ENCODE peak calls at places on chromosomes 1 and 21, in seven cellular contexts. One of them, this sample, is unnamed.
A peak's percentile ranks its signal among the peaks of the same experiment; 100 is the strongest.

GRCh38 chr1:109775408-109775807 is 11.7 kb upstream of the EPS8L3 start:
- DNase-seq in kidney: peak; percentile 26
- DNase-seq in CD8-positive, alpha-beta T cell: no peak
- DNase-seq in cardiac muscle cell: no peak
- DNase-seq in mammary epithelial cell: no peak
- DNase-seq in left ventricle myocardium inferior: no peak
- DNase-seq in tibial artery: no peak
- DNase-seq in this sample: no peak

GRCh38 chr1:100178092-100178491 is at the start of gene LRRC39:
- DNase-seq in tibial artery: no peak
- DNase-seq in CD8-positive, alpha-beta T cell: no peak
- DNase-seq in cardiac muscle cell: peak; percentile 53
- DNase-seq in left ventricle myocardium inferior: no peak
- DNase-seq in kidney: no peak
- DNase-seq in mammary epithelial cell: no peak
- DNase-seq in this sample: no peak

GRCh38 chr21:16534408-16535099 is 804.8 kb downstream of the USP25 start:
- DNase-seq in kidney: peak; percentile 76
- DNase-seq in cardiac muscle cell: peak; percentile 19
- DNase-seq in mammary epithelial cell: peak; percentile 35
- DNase-seq in CD8-positive, alpha-beta T cell: no peak
- DNase-seq in tibial artery: peak; percentile 87
- DNase-seq in left ventricle myocardium inferior: peak; percentile 80
- DNase-seq in this sample: no peak

GRCh38 chr1:28266920-28267322 is 7.6 kb downstream of the SESN2 start:
- DNase-seq in CD8-positive, alpha-beta T cell: no peak
- DNase-seq in left ventricle myocardium inferior: no peak
- DNase-seq in cardiac muscle cell: no peak
- DNase-seq in kidney: no peak
- DNase-seq in mammary epithelial cell: no peak
- DNase-seq in tibial artery: no peak
- DNase-seq in this sample: no peak

GRCh38 chr1:36099681-36100341 is 11.1 kb downstream of the ADPRS start:
- DNase-seq in kidney: peak; percentile 87
- DNase-seq in CD8-positive, alpha-beta T cell: peak; percentile 74
- DNase-seq in cardiac muscle cell: peak; percentile 84
- DNase-seq in mammary epithelial cell: peak; percentile 49
- DNase-seq in tibial artery: peak; percentile 84
- DNase-seq in left ventricle myocardium inferior: peak; percentile 74
- DNase-seq in this sample: no peak

GRCh38 chr1:115496904-115497527 is 144.8 kb upstream of the VANGL1 start:
- DNase-seq in cardiac muscle cell: no peak
- DNase-seq in CD8-positive, alpha-beta T cell: no peak
- DNase-seq in left ventricle myocardium inferior: no peak
- DNase-seq in mammary epithelial cell: peak; percentile 87
- DNase-seq in tibial artery: no peak
- DNase-seq in kidney: no peak
- DNase-seq in this sample: no peak

GRCh38 chr1:155989242-155989991 is 11.1 kb upstream of the ARHGEF2 start:
- DNase-seq in mammary epithelial cell: peak; percentile 59
- DNase-seq in tibial artery: peak; percentile 87
- DNase-seq in kidney: peak; percentile 89
- DNase-seq in left ventricle myocardium inferior: peak; percentile 70
- DNase-seq in CD8-positive, alpha-beta T cell: peak; percentile 74
- DNase-seq in cardiac muscle cell: peak; percentile 76
- DNase-seq in this sample: no peak

GRCh38 chr1:193211539-193211938 is 25.1 kb upstream of the B3GALT2 start:
- DNase-seq in tibial artery: no peak
- DNase-seq in left ventricle myocardium inferior: no peak
- DNase-seq in kidney: no peak
- DNase-seq in mammary epithelial cell: peak; percentile 89
- DNase-seq in cardiac muscle cell: peak; percentile 30
- DNase-seq in CD8-positive, alpha-beta T cell: no peak
- DNase-seq in this sample: peak; percentile 70

GRCh38 chr1:101290119-101290921 is 53.5 kb downstream of the S1PR1 start:
- DNase-seq in cardiac muscle cell: no peak
- DNase-seq in left ventricle myocardium inferior: no peak
- DNase-seq in kidney: no peak
- DNase-seq in CD8-positive, alpha-beta T cell: no peak
- DNase-seq in tibial artery: no peak
- DNase-seq in mammary epithelial cell: no peak
- DNase-seq in this sample: no peak

GRCh38 chr1:94580367-94581115 is 39.0 kb upstream of the F3 start:
- DNase-seq in mammary epithelial cell: no peak
- DNase-seq in kidney: no peak
- DNase-seq in left ventricle myocardium inferior: no peak
- DNase-seq in cardiac muscle cell: no peak
- DNase-seq in CD8-positive, alpha-beta T cell: no peak
- DNase-seq in tibial artery: no peak
- DNase-seq in this sample: no peak

GRCh38 chr21:33302796-33303195 is 22.0 kb upstream of the IFNAR1 start:
- DNase-seq in kidney: no peak
- DNase-seq in CD8-positive, alpha-beta T cell: no peak
- DNase-seq in left ventricle myocardium inferior: no peak
- DNase-seq in cardiac muscle cell: no peak
- DNase-seq in mammary epithelial cell: no peak
- DNase-seq in tibial artery: peak; percentile 34
- DNase-seq in this sample: no peak

GRCh38 chr1:165884690-165885304 is 57.4 kb downstream of the UCK2 start:
- DNase-seq in cardiac muscle cell: no peak
- DNase-seq in kidney: no peak
- DNase-seq in left ventricle myocardium inferior: no peak
- DNase-seq in CD8-positive, alpha-beta T cell: no peak
- DNase-seq in tibial artery: no peak
- DNase-seq in mammary epithelial cell: no peak
- DNase-seq in this sample: no peak

GRCh38 chr21:35328856-35329455 is 279.9 kb upstream of the RUNX1 start:
- DNase-seq in kidney: no peak
- DNase-seq in CD8-positive, alpha-beta T cell: no peak
- DNase-seq in tibial artery: no peak
- DNase-seq in cardiac muscle cell: no peak
- DNase-seq in left ventricle myocardium inferior: no peak
- DNase-seq in mammary epithelial cell: no peak
- DNase-seq in this sample: no peak

GRCh38 chr21:37829447-37829846 is 86.8 kb downstream of the KCNJ6 start:
- DNase-seq in tibial artery: no peak
- DNase-seq in cardiac muscle cell: no peak
- DNase-seq in kidney: no peak
- DNase-seq in mammary epithelial cell: peak; percentile 55
- DNase-seq in left ventricle myocardium inferior: no peak
- DNase-seq in CD8-positive, alpha-beta T cell: no peak
- DNase-seq in this sample: no peak

GRCh38 chr1:116516631-116517030 is 54.2 kb downstream of the CD58 start:
- DNase-seq in CD8-positive, alpha-beta T cell: no peak
- DNase-seq in left ventricle myocardium inferior: no peak
- DNase-seq in tibial artery: no peak
- DNase-seq in mammary epithelial cell: no peak
- DNase-seq in kidney: no peak
- DNase-seq in cardiac muscle cell: no peak
- DNase-seq in this sample: no peak

GRCh38 chr1:210397252-210397651 is 68.5 kb downstream of the HHAT start:
- DNase-seq in mammary epithelial cell: no peak
- DNase-seq in cardiac muscle cell: no peak
- DNase-seq in tibial artery: no peak
- DNase-seq in kidney: no peak
- DNase-seq in CD8-positive, alpha-beta T cell: no peak
- DNase-seq in left ventricle myocardium inferior: no peak
- DNase-seq in this sample: no peak

GRCh38 chr1:47940779-47941178 is 56.4 kb downstream of the TRABD2B start:
- DNase-seq in mammary epithelial cell: peak; percentile 17
- DNase-seq in CD8-positive, alpha-beta T cell: no peak
- DNase-seq in tibial artery: no peak
- DNase-seq in kidney: no peak
- DNase-seq in cardiac muscle cell: no peak
- DNase-seq in left ventricle myocardium inferior: no peak
- DNase-seq in this sample: no peak

GRCh38 chr1:248926401-248927182 is 20.6 kb downstream of the PGBD2 start:
- DNase-seq in tibial artery: no peak
- DNase-seq in kidney: no peak
- DNase-seq in mammary epithelial cell: peak; percentile 41
- DNase-seq in left ventricle myocardium inferior: no peak
- DNase-seq in CD8-positive, alpha-beta T cell: no peak
- DNase-seq in cardiac muscle cell: no peak
- DNase-seq in this sample: peak; percentile 26

GRCh38 chr1:74402873-74403272 is 109.5 kb downstream of the LRRC53 start:
- DNase-seq in CD8-positive, alpha-beta T cell: no peak
- DNase-seq in mammary epithelial cell: no peak
- DNase-seq in left ventricle myocardium inferior: no peak
- DNase-seq in tibial artery: no peak
- DNase-seq in kidney: no peak
- DNase-seq in cardiac muscle cell: no peak
- DNase-seq in this sample: no peak

GRCh38 chr21:34612557-34612956 is 2.4 kb downstream of the RCAN1 start:
- DNase-seq in left ventricle myocardium inferior: no peak
- DNase-seq in kidney: no peak
- DNase-seq in cardiac muscle cell: no peak
- DNase-seq in CD8-positive, alpha-beta T cell: no peak
- DNase-seq in mammary epithelial cell: no peak
- DNase-seq in tibial artery: no peak
- DNase-seq in this sample: no peak

GRCh38 chr1:2350911-2351655 is 40.3 kb downstream of the MORN1 start:
- DNase-seq in CD8-positive, alpha-beta T cell: no peak
- DNase-seq in left ventricle myocardium inferior: peak; percentile 10
- DNase-seq in kidney: peak; percentile 66
- DNase-seq in tibial artery: peak; percentile 62
- DNase-seq in cardiac muscle cell: no peak
- DNase-seq in mammary epithelial cell: no peak
- DNase-seq in this sample: no peak

GRCh38 chr1:232966663-232967062 is 16.3 kb downstream of the NTPCR start:
- DNase-seq in cardiac muscle cell: no peak
- DNase-seq in left ventricle myocardium inferior: no peak
- DNase-seq in kidney: no peak
- DNase-seq in tibial artery: no peak
- DNase-seq in mammary epithelial cell: no peak
- DNase-seq in CD8-positive, alpha-beta T cell: no peak
- DNase-seq in this sample: no peak
- H3K27ac ChIP-seq in cardiac muscle cell: no peak overlapping the region
- H3K27ac ChIP-seq in left ventricle myocardium inferior: peak overlapping the region; percentile 54
- H3K27ac ChIP-seq in kidney: no peak overlapping the region
- H3K27ac ChIP-seq in tibial artery: no peak overlapping the region
- H3K27ac ChIP-seq in mammary epithelial cell: no peak overlapping the region
- H3K27ac ChIP-seq in CD8-positive, alpha-beta T cell: no peak overlapping the region
- H3K27ac ChIP-seq in this sample: no peak overlapping the region

GRCh38 chr1:24801169-24801568 is 55.9 kb downstream of the CLIC4 start:
- DNase-seq in CD8-positive, alpha-beta T cell: no peak
- DNase-seq in tibial artery: no peak
- DNase-seq in kidney: no peak
- DNase-seq in mammary epithelial cell: no peak
- DNase-seq in left ventricle myocardium inferior: no peak
- DNase-seq in cardiac muscle cell: no peak
- DNase-seq in this sample: no peak
- H3K27ac ChIP-seq in CD8-positive, alpha-beta T cell: no peak overlapping the region
- H3K27ac ChIP-seq in tibial artery: peak overlapping the region; percentile 68
- H3K27ac ChIP-seq in kidney: no peak overlapping the region
- H3K27ac ChIP-seq in mammary epithelial cell: no peak overlapping the region
- H3K27ac ChIP-seq in left ventricle myocardium inferior: peak overlapping the region; percentile 62
- H3K27ac ChIP-seq in cardiac muscle cell: peak overlapping the region; percentile 80
- H3K27ac ChIP-seq in this sample: no peak overlapping the region

DNA sequence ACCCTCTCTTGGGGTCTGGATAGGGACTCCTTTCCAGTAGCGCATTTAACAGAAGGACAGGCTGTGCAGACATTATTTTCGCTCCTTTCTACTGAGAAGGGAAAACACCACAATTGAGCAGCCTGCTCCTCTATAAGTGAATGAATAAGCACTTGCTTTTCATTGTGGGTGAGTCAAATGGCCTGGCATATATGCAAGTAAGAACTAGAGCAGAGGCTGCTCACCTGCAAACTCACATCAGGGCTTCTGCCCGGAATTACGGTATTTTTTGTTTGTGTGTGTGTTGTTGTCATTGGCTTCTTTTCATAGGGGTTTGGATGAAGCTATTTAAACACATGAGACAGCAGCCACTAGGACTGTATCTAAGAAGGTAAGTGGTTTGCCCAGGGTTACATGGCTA is 200.1 kb upstream of the CAMK1G start:
- DNase-seq in tibial artery: no peak
- DNase-seq in kidney: no peak
- DNase-seq in cardiac muscle cell: no peak
- DNase-seq in mammary epithelial cell: peak; percentile 86
- DNase-seq in CD8-positive, alpha-beta T cell: no peak
- DNase-seq in left ventricle myocardium inferior: no peak
- DNase-seq in this sample: peak; percentile 73
- H3K27ac ChIP-seq in tibial artery: no peak overlapping the region
- H3K27ac ChIP-seq in kidney: no peak overlapping the region
- H3K27ac ChIP-seq in cardiac muscle cell: peak overlapping the region; percentile 61
- H3K27ac ChIP-seq in mammary epithelial cell: peak overlapping the region; percentile 98
- H3K27ac ChIP-seq in CD8-positive, alpha-beta T cell: no peak overlapping the region
- H3K27ac ChIP-seq in left ventricle myocardium inferior: no peak overlapping the region
- H3K27ac ChIP-seq in this sample: peak overlapping the region; percentile 98

DNA sequence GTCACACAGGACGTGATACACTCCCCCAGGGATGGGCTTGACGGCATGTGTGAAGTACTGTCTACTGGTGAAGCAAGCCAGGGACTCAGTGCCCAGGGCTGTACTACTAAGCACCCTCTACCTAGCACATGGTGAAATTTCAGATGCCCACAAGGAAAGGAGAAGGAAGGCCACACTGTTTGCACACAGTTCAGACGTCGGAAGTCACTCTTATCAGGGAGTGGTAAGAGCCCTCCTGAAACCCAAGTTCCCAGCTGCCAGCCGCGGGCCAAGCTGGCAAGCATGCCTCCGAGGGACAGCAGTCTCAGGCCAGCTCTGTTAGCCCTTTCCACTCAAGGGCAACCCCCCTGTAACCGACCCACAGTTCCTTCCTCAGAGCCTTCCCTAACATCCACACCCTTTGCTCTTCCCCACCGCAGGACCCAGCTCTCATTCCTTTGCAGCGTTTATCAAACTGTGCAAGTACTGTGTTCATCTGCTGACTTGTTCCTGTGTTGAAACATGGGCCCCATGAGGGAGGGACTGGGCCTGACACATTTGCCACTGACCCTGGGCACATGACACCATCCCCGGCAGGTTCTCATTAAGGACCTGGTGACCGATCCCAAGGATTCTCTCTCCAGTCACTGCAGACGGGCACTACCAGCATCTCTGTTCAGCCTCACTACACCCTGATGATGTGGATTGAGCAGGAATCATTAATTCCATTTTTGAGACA is 58.5 kb downstream of the SLC66A1 start:
- DNase-seq in left ventricle myocardium inferior: no peak
- DNase-seq in tibial artery: no peak
- DNase-seq in CD8-positive, alpha-beta T cell: no peak
- DNase-seq in kidney: no peak
- DNase-seq in mammary epithelial cell: no peak
- DNase-seq in cardiac muscle cell: no peak
- DNase-seq in this sample: no peak
- H3K27ac ChIP-seq in left ventricle myocardium inferior: peak overlapping the region; percentile 51
- H3K27ac ChIP-seq in tibial artery: no peak overlapping the region
- H3K27ac ChIP-seq in CD8-positive, alpha-beta T cell: no peak overlapping the region
- H3K27ac ChIP-seq in kidney: no peak overlapping the region
- H3K27ac ChIP-seq in mammary epithelial cell: no peak overlapping the region
- H3K27ac ChIP-seq in cardiac muscle cell: no peak overlapping the region
- H3K27ac ChIP-seq in this sample: no peak overlapping the region

GRCh38 chr1:53326088-53326597 is 1.7 kb downstream of the LRP8 start:
- DNase-seq in mammary epithelial cell: peak; percentile 97
- DNase-seq in left ventricle myocardium inferior: peak; percentile 87
- DNase-seq in tibial artery: peak; percentile 91
- DNase-seq in CD8-positive, alpha-beta T cell: peak; percentile 92
- DNase-seq in cardiac muscle cell: peak; percentile 94
- DNase-seq in kidney: peak; percentile 97
- DNase-seq in this sample: peak; percentile 51
- H3K27ac ChIP-seq in mammary epithelial cell: peak overlapping the region; percentile 78
- H3K27ac ChIP-seq in left ventricle myocardium inferior: peak overlapping the region; percentile 68
- H3K27ac ChIP-seq in tibial artery: peak overlapping the region; percentile 82
- H3K27ac ChIP-seq in CD8-positive, alpha-beta T cell: peak overlapping the region; percentile 26
- H3K27ac ChIP-seq in cardiac muscle cell: no peak overlapping the region
- H3K27ac ChIP-seq in kidney: no peak overlapping the region
- H3K27ac ChIP-seq in this sample: peak overlapping the region; percentile 68